ENCODE peak calls at places on chromosomes 3 and 15, in seven cellular contexts. P is aorta, R is upper lobe of right lung, U is testis, J is stomach, D is HepG2, E is breast epithelium. B is an unnamed sample. For H3K4me1 and H3K36me3, the result is how much of the 10 kb centered on the place peaks cover.

GRCh38 chr3:15903776-15904720 is 106.3 kb upstream of the ANKRD28 start:
- DNase-seq in P (peak), R (no peak), U (peak), J (peak), D (no peak), E (no peak), B (peak)

GRCh38 chr15:99427668-99428361 is 138.0 kb upstream of the MEF2A start:
- DNase-seq in P (no peak), R (peak), U (no peak), J (no peak), D (no peak), E (peak), B (peak)

GRCh38 chr15:71440479-71441071 is 325.3 kb downstream of the THSD4 start:
- DNase-seq in P (no peak), R (no peak), U (no peak), J (no peak), D (peak), E (no peak), B (no peak)

GRCh38 chr3:43870110-43870509 is 179.4 kb downstream of the ABHD5 start:
- DNase-seq in P (peak), R (no peak), U (no peak), J (no peak), D (no peak), E (no peak), B (peak)

GRCh38 chr3:160454995-160455394 is 5.4 kb upstream of the TRIM59 start:
- DNase-seq in P (no peak), R (no peak), U (no peak), J (no peak), D (no peak), E (no peak), B (no peak)

GRCh38 chr15:79003301-79003700 is 58.5 kb upstream of the CTSH start:
- DNase-seq in P (peak), R (no peak), U (no peak), J (no peak), D (no peak), E (no peak), B (no peak)

GRCh38 chr3:144660097-144660496 is 688.5 kb downstream of the DIPK2A start:
- DNase-seq in P (no peak), R (no peak), U (no peak), J (no peak), D (no peak), E (no peak), B (no peak)

GRCh38 chr3:141239551-141240281 is 8.1 kb downstream of the PXYLP1 start:
- DNase-seq in P (no peak), R (no peak), U (no peak), J (no peak), D (no peak), E (no peak), B (no peak)

GRCh38 chr3:65995030-65995429 is 43.7 kb downstream of the MAGI1 start:
- DNase-seq in P (no peak), R (no peak), U (no peak), J (no peak), D (no peak), E (no peak), B (no peak)

GRCh38 chr3:15636028-15636709 is 34.6 kb downstream of the BTD start:
- DNase-seq in P (no peak), R (no peak), U (no peak), J (no peak), D (no peak), E (no peak), B (no peak)

GRCh38 chr3:157132341-157132740 is 27.6 kb downstream of the CCNL1 start:
- DNase-seq in P (no peak), R (no peak), U (no peak), J (no peak), D (no peak), E (no peak), B (no peak)
- H3K4me1 ChIP-seq in P (under half), R (half or more), U (half or more), J (half or more), D (half or more), E (under half), B (half or more)

GRCh38 chr3:127836004-127836882 is 13.9 kb upstream of the MGLL start:
- DNase-seq in P (no peak), R (no peak), U (no peak), J (peak), D (no peak), E (no peak), B (no peak)
- H3K36me3 ChIP-seq in P (under half), R (under half), U (under half), J (under half), D (under half), E (under half), B (under half)

GRCh38 chr3:33962383-33962782 is 164.0 kb downstream of the PDCD6IP start:
- DNase-seq in P (no peak), R (no peak), U (no peak), J (no peak), D (no peak), E (no peak), B (no peak)
- H3K4me1 ChIP-seq in P (under half), R (under half), U (under half), J (under half), D (under half), E (under half), B (under half)

DNA sequence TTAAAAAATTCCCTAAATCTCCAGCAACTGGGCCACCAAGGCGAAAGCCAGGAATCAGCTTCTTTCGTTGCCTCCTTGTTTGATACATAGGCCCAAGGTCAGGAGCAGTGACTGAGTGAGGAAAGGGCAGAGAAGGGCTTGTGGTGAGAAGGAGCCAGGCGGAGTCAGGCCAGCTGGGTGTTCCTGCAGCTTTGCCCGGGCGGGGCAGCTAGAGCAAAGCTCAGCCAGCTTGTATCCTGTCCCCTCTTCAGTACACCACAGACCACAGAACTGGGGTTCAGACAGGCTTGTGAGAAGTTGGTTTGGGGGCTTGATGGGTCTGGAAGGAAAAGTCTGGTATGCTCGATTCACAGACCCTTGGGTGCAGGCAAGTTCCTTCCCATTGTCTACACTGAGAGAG is 52.6 kb downstream of the CCK start:
- DNase-seq in P (no peak), R (no peak), U (peak), J (peak), D (no peak), E (no peak), B (no peak)
- H3K36me3 ChIP-seq in P (under half), R (under half), U (under half), J (under half), D (under half), E (under half), B (under half)

DNA sequence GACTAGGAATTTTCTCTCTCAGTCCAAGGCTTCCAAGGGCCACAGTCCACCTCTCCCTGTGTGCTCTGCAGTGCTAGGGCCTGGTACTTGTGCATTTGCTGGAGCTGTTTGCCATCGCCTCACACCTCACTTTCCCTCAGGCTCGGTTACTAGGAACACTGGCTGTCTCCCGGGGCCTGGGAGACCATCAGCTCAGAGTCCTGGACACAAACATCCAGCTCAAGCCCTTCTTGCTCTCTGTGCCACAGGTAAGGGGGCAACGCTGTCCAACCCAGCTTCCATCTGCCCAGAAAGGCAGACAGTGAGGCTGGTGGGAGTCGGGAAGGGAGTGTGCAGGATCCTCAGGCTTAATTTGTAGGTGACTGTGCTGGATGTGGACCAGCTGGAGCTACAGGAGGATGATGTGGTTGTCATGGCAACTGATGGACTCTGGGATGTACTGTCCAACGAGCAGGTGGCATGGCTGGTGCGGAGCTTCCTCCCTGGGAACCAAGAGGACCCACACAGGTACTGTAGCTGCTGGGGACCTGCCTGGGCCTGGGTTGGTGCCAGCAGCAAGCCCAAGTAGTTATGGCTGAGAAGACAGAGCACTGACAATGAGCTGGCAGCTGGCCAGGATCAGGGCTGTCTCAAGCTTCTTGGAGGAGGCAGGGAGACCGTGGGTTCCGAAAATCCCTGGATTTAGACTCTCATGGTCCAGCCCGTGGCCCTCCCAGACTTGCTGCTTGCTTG is 3.4 kb downstream of the PPM1M start:
- DNase-seq in P (no peak), R (peak), U (peak), J (peak), D (no peak), E (no peak), B (peak)
- H3K4me1 ChIP-seq in P (under half), R (under half), U (under half), J (under half), D (under half), E (under half), B (under half)

GRCh38 chr3:9234191-9234590 is 15.3 kb downstream of the SRGAP3 start:
- DNase-seq in P (no peak), R (no peak), U (no peak), J (no peak), D (no peak), E (no peak), B (no peak)

GRCh38 chr3:9233101-9233500 is 16.3 kb downstream of the SRGAP3 start:
- DNase-seq in P (no peak), R (no peak), U (no peak), J (no peak), D (no peak), E (no peak), B (no peak)

GRCh38 chr3:9244495-9245183 is 4.8 kb downstream of the SRGAP3 start:
- DNase-seq in P (no peak), R (no peak), U (no peak), J (no peak), D (no peak), E (no peak), B (no peak)

DNA sequence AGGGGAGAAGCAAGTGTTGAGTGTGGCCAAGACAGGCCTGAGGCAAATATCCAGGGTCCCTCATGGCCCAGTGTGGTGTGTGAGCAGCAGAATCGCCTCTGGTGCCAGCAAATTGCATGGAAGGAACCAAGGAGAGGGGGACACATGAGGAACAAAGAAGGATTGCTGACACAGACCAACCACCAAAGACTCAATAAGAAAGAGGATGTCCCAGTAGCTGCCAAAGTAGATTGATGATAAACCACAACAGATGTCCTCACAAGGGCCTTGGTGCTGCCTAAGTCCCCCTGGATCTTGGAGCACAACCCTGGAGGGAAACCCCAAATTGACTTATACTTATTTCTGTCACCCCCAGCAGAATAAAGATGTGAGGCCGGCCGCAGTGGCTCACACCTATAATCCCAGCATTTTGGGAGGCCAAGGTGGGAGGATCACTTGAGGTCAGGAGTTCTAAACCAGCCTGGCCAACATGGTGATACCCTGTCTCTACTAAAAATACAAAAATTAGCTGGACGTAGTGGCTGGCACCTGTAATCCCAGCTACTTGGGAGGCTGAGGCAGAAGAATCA is 10.6 kb downstream of the SRGAP3 start:
- DNase-seq in P (no peak), R (no peak), U (no peak), J (no peak), D (no peak), E (no peak), B (no peak)
- H3K36me3 ChIP-seq in P (under half), R (under half), U (under half), J (under half), D (under half), E (under half), B (under half)

GRCh38 chr15:45666119-45666875 is 31.5 kb downstream of the SQOR start:
- DNase-seq in P (no peak), R (no peak), U (no peak), J (no peak), D (no peak), E (no peak), B (no peak)
- H3K4me1 ChIP-seq in P (under half), R (under half), U (under half), J (under half), D (under half), E (under half), B (under half)

GRCh38 chr3:13344663-13345062 is 75.5 kb downstream of the NUP210 start:
- DNase-seq in P (no peak), R (no peak), U (no peak), J (no peak), D (no peak), E (no peak), B (no peak)
- H3K36me3 ChIP-seq in P (under half), R (under half), U (under half), J (under half), D (under half), E (under half), B (under half)

DNA sequence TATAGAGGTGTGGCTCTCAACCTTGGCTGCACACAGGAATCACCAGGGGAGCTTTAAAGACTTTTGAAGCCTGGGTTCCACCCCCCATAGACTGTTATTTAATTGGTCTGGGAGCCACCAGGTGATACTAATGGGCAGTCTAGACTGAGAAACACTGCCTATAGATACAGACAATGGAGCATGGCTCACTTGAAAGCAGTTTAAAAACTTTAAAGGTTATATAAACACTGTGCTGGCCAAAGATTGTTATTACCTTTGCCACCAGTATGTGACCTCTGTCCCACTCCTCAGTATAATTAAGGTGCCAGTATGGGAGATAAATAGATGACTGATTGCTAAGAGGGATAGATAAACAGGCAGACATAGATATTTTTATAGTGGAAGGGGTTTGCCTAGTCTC is 3.8 kb downstream of the GOLIM4 start:
- DNase-seq in P (no peak), R (no peak), U (no peak), J (no peak), D (peak), E (no peak), B (no peak)
- H3K4me1 ChIP-seq in P (under half), R (under half), U (under half), J (half or more), D (half or more), E (under half), B (half or more)

DNA sequence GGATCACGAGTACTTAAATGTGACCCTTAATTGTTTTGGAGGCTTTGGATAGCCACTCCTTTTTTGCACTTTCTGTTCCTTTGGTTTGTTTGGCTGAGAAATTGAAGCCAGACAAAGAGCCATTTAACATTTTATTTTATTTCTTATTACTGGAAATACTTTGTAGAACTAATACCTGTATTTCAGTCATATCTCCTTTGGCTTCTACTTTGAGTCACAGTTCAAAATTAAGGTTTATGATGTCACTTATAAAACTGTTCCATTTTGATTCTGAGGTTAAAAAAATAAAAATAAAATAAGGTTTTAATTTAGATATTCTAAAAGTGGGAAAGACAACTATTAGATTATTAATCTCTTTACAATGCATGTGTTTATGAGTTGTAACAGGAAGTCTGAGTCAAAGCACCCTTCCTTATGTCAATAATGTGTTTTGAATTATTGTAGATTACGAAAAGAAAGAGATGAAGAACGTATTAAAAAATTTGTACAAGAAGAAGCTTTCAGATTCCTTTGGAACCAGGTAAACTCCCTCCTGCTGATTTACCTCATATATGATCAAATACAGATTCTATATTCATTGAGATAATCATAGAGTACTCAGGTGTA is 16.9 kb upstream of the NXPE3 start:
- DNase-seq in P (no peak), R (no peak), U (no peak), J (no peak), D (no peak), E (no peak), B (no peak)
- H3K36me3 ChIP-seq in P (under half), R (under half), U (under half), J (under half), D (under half), E (under half), B (under half)